ENCODE peak calls at places on chromosomes 4 and X, in ten cellular contexts. N, P, T, I, J, K, W, A, Q and M are unnamed samples.

GRCh38 chrX:31590581-31591113 is 518.8 kb upstream of the FTHL17 start:
- DNase-seq in N (no peak), P (no peak), T (peak; percentile 89), I (peak; percentile 69), J (peak; percentile 36), K (peak; percentile 74), W (no peak), A (no peak), Q (no peak), M (no peak)

GRCh38 chrX:70172226-70172625 is 5.1 kb upstream of the DGAT2L6 start:
- DNase-seq in N (no peak), P (no peak), T (peak; percentile 21), I (peak; percentile 29), J (no peak), K (peak; percentile 13), W (no peak), A (no peak), Q (no peak), M (no peak)

GRCh38 chrX:136936183-136936549 is 55.6 kb upstream of the RBMX start:
- DNase-seq in N (no peak), P (no peak), T (no peak), I (no peak), J (no peak), K (peak; percentile 48), W (no peak), A (no peak), Q (no peak), M (no peak)

GRCh38 chrX:151722241-151722846 is 6.5 kb downstream of the FATE1 start:
- DNase-seq in N (peak; percentile 1), P (no peak), T (no peak), I (peak; percentile 4), J (no peak), K (peak; percentile 14), W (peak; percentile 40), A (peak; percentile 68), Q (peak; percentile 49), M (no peak)

GRCh38 chrX:131792789-131793462 is 230.2 kb upstream of the STK26 start:
- DNase-seq in N (peak; percentile 88), P (no peak), T (peak; percentile 91), I (peak; percentile 81), J (peak; percentile 94), K (peak; percentile 44), W (peak; percentile 17), A (no peak), Q (no peak), M (no peak)

GRCh38 chr4:183503497-183504063 is 1.3 kb upstream of the ING2 start:
- DNase-seq in N (no peak), P (no peak), T (no peak), I (no peak), J (no peak), K (peak; percentile 21), W (no peak), A (no peak), Q (no peak), M (no peak)

GRCh38 chr4:48275247-48275646 is 5.6 kb upstream of the TEC start:
- DNase-seq in N (no peak), P (no peak), T (peak; percentile 68), I (no peak), J (no peak), K (peak; percentile 78), W (no peak), A (no peak), Q (peak; percentile 29), M (no peak)

GRCh38 chrX:48972214-48973164 is 845 bp upstream of the KCND1 start:
- DNase-seq in N (no peak), P (no peak), T (peak; percentile 68), I (peak; percentile 44), J (no peak), K (peak; percentile 57), W (no peak), A (peak; percentile 54), Q (peak; percentile 71), M (peak; percentile 24)

GRCh38 chrX:49260221-49260985 is 4.1 kb downstream of the FOXP3 start:
- DNase-seq in N (no peak), P (no peak), T (no peak), I (no peak), J (no peak), K (no peak), W (no peak), A (no peak), Q (no peak), M (no peak)

GRCh38 chr4:122224348-122224747 is 72.2 kb downstream of the BLTP1 start:
- DNase-seq in N (no peak), P (no peak), T (peak; percentile 69), I (peak; percentile 3), J (peak; percentile 11), K (peak; percentile 48), W (no peak), A (no peak), Q (peak; percentile 13), M (no peak)

GRCh38 chr4:103011378-103012025 is 8.0 kb downstream of the SLC9B1 start:
- DNase-seq in N (no peak), P (peak; percentile 62), T (no peak), I (peak; percentile 58), J (peak; percentile 2), K (peak; percentile 57), W (no peak), A (no peak), Q (peak; percentile 51), M (no peak)

GRCh38 chrX:119201570-119201969 is 34.5 kb upstream of the PGRMC1 start:
- DNase-seq in N (no peak), P (no peak), T (no peak), I (peak; percentile 5), J (no peak), K (peak; percentile 6), W (no peak), A (no peak), Q (no peak), M (no peak)

GRCh38 chr4:109365944-109366343 is 63.5 kb upstream of the COL25A1 start:
- DNase-seq in N (no peak), P (no peak), T (no peak), I (peak; percentile 4), J (no peak), K (no peak), W (no peak), A (no peak), Q (no peak), M (no peak)

GRCh38 chrX:69320116-69320515 is 154.9 kb upstream of the PJA1 start:
- DNase-seq in N (no peak), P (no peak), T (no peak), I (no peak), J (no peak), K (no peak), W (no peak), A (no peak), Q (no peak), M (no peak)

GRCh38 chrX:56231706-56232105 is 450 bp upstream of the KLF8 start:
- DNase-seq in N (no peak), P (no peak), T (no peak), I (no peak), J (no peak), K (no peak), W (no peak), A (no peak), Q (peak; percentile 4), M (no peak)

DNA sequence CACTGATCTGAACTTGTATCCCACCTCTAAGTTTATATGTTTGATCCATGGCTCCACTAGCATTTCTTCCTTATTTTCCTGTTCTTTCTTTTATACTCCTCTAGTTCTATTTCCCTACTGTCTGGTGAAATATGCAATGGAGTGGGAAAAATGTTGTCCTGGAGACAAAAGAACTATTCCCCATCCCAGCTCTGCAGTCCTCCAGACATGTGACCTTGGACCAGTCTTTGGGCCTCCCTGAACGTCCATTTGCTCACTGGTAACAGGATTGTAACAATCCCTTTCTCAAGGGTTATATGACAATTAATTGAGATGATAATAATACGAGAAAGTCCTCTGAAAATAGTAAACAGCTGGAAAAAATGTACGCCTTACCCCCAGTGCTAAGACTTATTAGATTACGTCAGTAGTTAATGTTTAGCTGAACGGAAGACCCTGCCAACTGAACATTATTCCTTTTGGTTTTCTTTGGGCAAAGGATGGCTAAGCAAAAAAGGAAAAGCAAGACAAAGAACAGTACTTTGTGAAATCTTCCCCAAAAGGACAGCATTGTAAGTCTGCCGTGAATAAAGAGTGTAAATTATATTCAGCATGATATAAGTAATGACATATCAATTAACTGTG is 302.3 kb upstream of the PPARGC1A start:
- DNase-seq in N (no peak), P (no peak), T (no peak), I (no peak), J (no peak), K (no peak), W (no peak), A (no peak), Q (no peak), M (no peak)
- TF ChIP-seq CTCF in N (no peak), P (no peak), T (no peak), I (no peak), J (no peak), K (no peak), W (no peak), A (no peak), Q (no peak), M (no peak)

DNA sequence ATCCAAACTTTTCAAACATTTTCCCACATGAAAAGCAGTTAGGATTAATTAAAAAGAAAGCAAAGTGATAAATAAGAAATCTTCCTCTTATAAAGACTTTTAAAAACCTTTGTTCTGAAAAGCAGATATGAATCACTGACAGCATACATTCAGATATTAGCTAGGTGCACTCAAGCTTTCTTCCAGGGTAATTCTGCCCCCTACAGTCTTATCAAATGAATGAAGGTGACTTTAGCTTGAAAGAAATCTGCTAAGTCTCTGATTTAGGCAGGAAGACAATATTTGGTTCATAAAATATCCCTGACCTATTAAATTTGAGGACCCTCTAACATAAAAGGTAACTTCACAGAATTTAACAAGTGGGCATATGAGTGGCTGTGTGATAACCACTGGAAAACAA is 209.1 kb upstream of the FAM47A start:
- DNase-seq in N (no peak), P (no peak), T (peak; percentile 16), I (no peak), J (no peak), K (peak; percentile 9), W (no peak), A (no peak), Q (no peak), M (no peak)
- TF ChIP-seq CTCF in N (no peak), P (no peak), T (peak; percentile 49), I (no peak), J (no peak), K (peak; percentile 22), W (no peak), A (no peak), Q (no peak), M (peak; percentile 13)

GRCh38 chrX:43121637-43122036 is 343.7 kb upstream of the PPP1R2C start:
- DNase-seq in N (no peak), P (no peak), T (no peak), I (no peak), J (no peak), K (peak; percentile 1), W (no peak), A (no peak), Q (peak; percentile 7), M (no peak)
- TF ChIP-seq CTCF in N (no peak), P (no peak), T (peak; percentile 25), I (no peak), J (no peak), K (no peak), W (no peak), A (no peak), Q (no peak), M (no peak)

DNA sequence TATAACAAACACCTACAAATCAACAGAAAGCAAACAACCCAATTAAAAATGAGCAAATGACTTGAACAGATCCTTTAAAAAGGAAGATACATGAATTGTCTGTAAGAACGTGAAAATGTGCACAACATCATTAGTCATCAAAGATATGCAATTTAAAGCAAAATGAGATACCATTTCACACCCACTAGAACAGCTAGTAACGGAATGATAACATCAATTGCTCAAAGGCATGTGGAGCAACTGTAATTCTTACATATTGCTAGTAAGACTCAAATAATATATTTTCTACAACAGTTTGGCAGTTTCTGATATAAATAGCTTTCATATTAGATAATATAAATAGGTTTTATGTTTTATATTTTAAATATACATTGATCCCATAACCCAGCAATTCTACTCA is 82.5 kb downstream of the LCORL start:
- DNase-seq in N (no peak), P (no peak), T (no peak), I (no peak), J (no peak), K (no peak), W (no peak), A (no peak), Q (no peak), M (no peak)
- TF ChIP-seq CTCF in N (no peak), P (no peak), T (no peak), I (no peak), J (no peak), K (no peak), W (no peak), A (no peak), Q (no peak), M (no peak)